ENCODE peak calls at places on chromosomes 3 and 15, in six cellular contexts. F, I, U, B, H and V are unnamed samples.
A peak's percentile ranks its signal among the peaks of the same experiment; 100 is the strongest.

GRCh38 chr3:110646496-110646895 is 425.1 kb upstream of the NECTIN3 start:
- DNase-seq in F (no peak), H (no peak), U (no peak), I (no peak), B (no peak), V (no peak)

GRCh38 chr3:128502712-128503111 is 9.7 kb upstream of the GATA2 start:
- DNase-seq in B (no peak), I (no peak), U (no peak), H (peak; percentile 22), F (no peak), V (no peak)

GRCh38 chr3:10759495-10759894 is 56.5 kb upstream of the SLC6A11 start:
- DNase-seq in B (no peak), F (no peak), H (no peak), U (no peak), I (no peak), V (no peak)

GRCh38 chr15:47415539-47415971 is 301.8 kb upstream of the SEMA6D start:
- DNase-seq in H (no peak), B (no peak), I (no peak), U (peak; percentile 57), F (no peak), V (no peak)

GRCh38 chr3:98185180-98185579 is 18.7 kb downstream of the OR5H15 start:
- DNase-seq in B (no peak), H (peak; percentile 33), I (no peak), U (no peak), F (no peak), V (no peak)

GRCh38 chr3:189566550-189566949 is 64.6 kb upstream of the TP63 start:
- DNase-seq in U (no peak), H (no peak), I (no peak), B (no peak), F (no peak), V (no peak)

GRCh38 chr3:99084825-99085224 is 183.3 kb upstream of the DCBLD2 start:
- DNase-seq in I (peak; percentile 3), B (no peak), U (no peak), H (no peak), F (peak; percentile 90), V (no peak)

GRCh38 chr3:74149466-74149865 is 465.0 kb downstream of the CNTN3 start:
- DNase-seq in H (no peak), I (no peak), U (no peak), B (no peak), F (no peak), V (no peak)

DNA sequence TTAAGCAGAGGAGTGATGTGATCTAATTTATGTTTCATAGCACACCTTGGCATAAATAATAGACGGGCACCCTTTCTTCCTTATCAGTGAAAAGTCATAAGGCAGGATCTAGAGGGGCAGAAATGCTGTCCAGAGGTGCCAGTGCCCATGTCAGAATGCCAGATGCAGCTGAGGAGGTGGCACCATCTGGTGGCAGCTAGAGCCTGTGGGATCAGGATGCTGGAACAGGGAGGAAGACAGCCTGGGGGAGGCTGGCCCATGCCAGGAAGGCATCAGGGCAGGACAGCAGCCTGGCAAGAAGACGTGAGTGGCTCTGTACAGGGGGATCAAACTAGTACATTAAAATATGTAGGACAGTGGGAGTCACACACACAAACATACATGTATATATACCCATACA is 16.5 kb downstream of the MYH15 start:
- DNase-seq in F (no peak), I (no peak), B (peak; percentile 65), H (peak; percentile 33), U (no peak), V (no peak)
- TF ChIP-seq CTCF in F (peak; percentile 56), I (no peak), B (peak; percentile 48), H (peak; percentile 43), U (peak; percentile 31), V (peak; percentile 25)

DNA sequence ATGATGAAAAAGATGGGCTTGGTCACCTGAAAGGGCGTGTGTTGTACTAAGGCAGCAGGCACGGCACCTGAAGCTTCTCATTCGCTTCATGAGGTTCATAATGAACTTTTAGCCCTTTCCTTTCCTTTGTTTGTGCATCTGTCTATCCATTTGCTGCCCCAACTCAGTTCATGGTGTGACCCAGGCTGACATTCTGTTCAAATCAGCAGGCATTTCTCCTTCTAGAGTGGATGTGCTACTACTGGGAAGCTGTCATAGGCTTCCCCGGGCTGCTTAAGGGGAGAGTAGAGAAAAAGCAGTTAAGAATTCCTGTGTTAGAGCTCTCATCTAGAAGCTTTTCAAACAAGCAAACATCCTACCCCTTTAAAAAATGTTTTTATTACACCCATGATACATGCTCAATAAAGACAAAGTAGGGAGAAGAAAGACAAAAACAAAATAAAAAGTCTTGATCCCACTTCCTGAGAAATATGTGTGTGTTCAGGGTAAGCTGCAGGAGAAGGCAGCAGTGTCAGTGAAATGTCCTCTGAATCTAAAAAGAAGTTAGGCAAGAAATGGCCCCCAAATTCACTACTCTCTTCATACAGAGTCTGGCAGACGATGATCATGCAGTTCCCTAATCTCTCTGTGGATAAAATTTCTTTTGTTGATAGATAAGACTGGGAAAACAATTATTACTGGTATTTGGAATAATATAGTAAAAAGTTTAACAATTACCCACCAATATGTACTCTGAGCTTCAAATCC is 136.9 kb upstream of the PFN2 start:
- DNase-seq in U (no peak), H (no peak), F (no peak), I (no peak), B (no peak), V (no peak)
- H3K9ac ChIP-seq in U (no peak overlapping the region), H (no peak overlapping the region), F (no peak overlapping the region), I (peak overlapping the region; percentile 42), B (peak overlapping the region; percentile 11), V (no peak overlapping the region)

GRCh38 chr15:59191855-59192237 is 14.8 kb upstream of the LDHAL6B start:
- DNase-seq in F (peak; percentile 98), H (no peak), U (peak; percentile 96), I (peak; percentile 97), B (no peak), V (peak; percentile 73)

GRCh38 chr15:59185725-59186124 is 20.9 kb upstream of the LDHAL6B start:
- DNase-seq in U (no peak), I (no peak), F (no peak), B (no peak), H (no peak), V (no peak)

GRCh38 chr15:59189224-59189623 is 17.4 kb upstream of the LDHAL6B start:
- DNase-seq in U (no peak), B (no peak), I (no peak), F (no peak), H (no peak), V (no peak)

GRCh38 chr15:59190291-59190690 is 16.4 kb upstream of the LDHAL6B start:
- DNase-seq in B (no peak), H (no peak), U (no peak), F (no peak), I (peak; percentile 33), V (no peak)

GRCh38 chr15:59186501-59186900 is 20.1 kb upstream of the LDHAL6B start:
- DNase-seq in F (no peak), I (peak; percentile 68), U (peak; percentile 91), H (no peak), B (no peak), V (no peak)
- TF ChIP-seq CTCF in F (no peak), I (no peak), U (no peak), H (no peak), B (no peak), V (no peak)

GRCh38 chr15:77497108-77497737 is 76.5 kb downstream of the HMG20A start:
- DNase-seq in B (peak; percentile 66), U (no peak), F (peak; percentile 46), H (peak; percentile 64), I (peak; percentile 45), V (no peak)
- H3K9ac ChIP-seq in B (peak overlapping the region; percentile 40), U (peak overlapping the region; percentile 52), F (peak overlapping the region; percentile 11), H (no peak overlapping the region), I (peak overlapping the region; percentile 62), V (peak overlapping the region; percentile 23)